ENCODE peak calls at places on chromosomes 5 and 9, in ten cellular contexts. One of them, this sample, is unnamed.

GRCh38 chr5:8417316-8418048 is 548.5 kb downstream of the MTRR start:
- DNase-seq in adrenal gland: no peak
- DNase-seq in HCT116: no peak
- DNase-seq in transverse colon: no peak
- DNase-seq in endothelial cell of umbilical vein: no peak
- DNase-seq in A549: no peak
- DNase-seq in heart left ventricle: no peak
- DNase-seq in stomach: no peak
- DNase-seq in esophagus squamous epithelium: no peak
- DNase-seq in uterus: no peak
- DNase-seq in this sample: no peak

GRCh38 chr9:6034954-6035353 is 19.5 kb upstream of the RANBP6 start:
- DNase-seq in adrenal gland: peak; percentile 39
- DNase-seq in HCT116: no peak
- DNase-seq in transverse colon: no peak
- DNase-seq in endothelial cell of umbilical vein: no peak
- DNase-seq in A549: peak; percentile 14
- DNase-seq in heart left ventricle: no peak
- DNase-seq in stomach: no peak
- DNase-seq in esophagus squamous epithelium: no peak
- DNase-seq in uterus: no peak
- DNase-seq in this sample: peak; percentile 30

GRCh38 chr5:13943691-13944090 is 797 bp downstream of the DNAH5 start:
- DNase-seq in adrenal gland: no peak
- DNase-seq in HCT116: no peak
- DNase-seq in transverse colon: no peak
- DNase-seq in endothelial cell of umbilical vein: no peak
- DNase-seq in A549: no peak
- DNase-seq in heart left ventricle: no peak
- DNase-seq in stomach: no peak
- DNase-seq in esophagus squamous epithelium: no peak
- DNase-seq in uterus: no peak
- DNase-seq in this sample: no peak

GRCh38 chr9:86516564-86516963 is 162.4 kb upstream of the TUT7 start:
- DNase-seq in adrenal gland: no peak
- DNase-seq in HCT116: no peak
- DNase-seq in transverse colon: no peak
- DNase-seq in endothelial cell of umbilical vein: no peak
- DNase-seq in A549: no peak
- DNase-seq in heart left ventricle: peak; percentile 17
- DNase-seq in stomach: no peak
- DNase-seq in esophagus squamous epithelium: no peak
- DNase-seq in uterus: no peak
- DNase-seq in this sample: no peak

GRCh38 chr9:18472915-18473314 is 1.0 kb upstream of the ADAMTSL1 start:
- DNase-seq in adrenal gland: peak; percentile 52
- DNase-seq in HCT116: no peak
- DNase-seq in transverse colon: no peak
- DNase-seq in endothelial cell of umbilical vein: peak; percentile 63
- DNase-seq in A549: no peak
- DNase-seq in heart left ventricle: no peak
- DNase-seq in stomach: no peak
- DNase-seq in esophagus squamous epithelium: no peak
- DNase-seq in uterus: no peak
- DNase-seq in this sample: no peak

GRCh38 chr9:124754289-124754688 is 16.8 kb downstream of the NR6A1 start:
- DNase-seq in adrenal gland: no peak
- DNase-seq in HCT116: no peak
- DNase-seq in transverse colon: no peak
- DNase-seq in endothelial cell of umbilical vein: peak; percentile 33
- DNase-seq in A549: peak; percentile 40
- DNase-seq in heart left ventricle: no peak
- DNase-seq in stomach: no peak
- DNase-seq in esophagus squamous epithelium: no peak
- DNase-seq in uterus: no peak
- DNase-seq in this sample: no peak

GRCh38 chr5:153546566-153546965 is 56.1 kb downstream of the GRIA1 start:
- DNase-seq in adrenal gland: no peak
- DNase-seq in HCT116: no peak
- DNase-seq in transverse colon: no peak
- DNase-seq in endothelial cell of umbilical vein: no peak
- DNase-seq in A549: no peak
- DNase-seq in heart left ventricle: no peak
- DNase-seq in stomach: no peak
- DNase-seq in esophagus squamous epithelium: no peak
- DNase-seq in uterus: no peak
- DNase-seq in this sample: no peak

GRCh38 chr5:176652136-176652535 is 4.9 kb downstream of the TSPAN17 start:
- DNase-seq in adrenal gland: no peak
- DNase-seq in HCT116: no peak
- DNase-seq in transverse colon: no peak
- DNase-seq in endothelial cell of umbilical vein: no peak
- DNase-seq in A549: peak; percentile 38
- DNase-seq in heart left ventricle: no peak
- DNase-seq in stomach: no peak
- DNase-seq in esophagus squamous epithelium: no peak
- DNase-seq in uterus: no peak
- DNase-seq in this sample: no peak

GRCh38 chr5:168131519-168131918 is 159.9 kb upstream of the WWC1 start:
- DNase-seq in adrenal gland: no peak
- DNase-seq in HCT116: no peak
- DNase-seq in transverse colon: no peak
- DNase-seq in endothelial cell of umbilical vein: no peak
- DNase-seq in A549: no peak
- DNase-seq in heart left ventricle: no peak
- DNase-seq in stomach: no peak
- DNase-seq in esophagus squamous epithelium: no peak
- DNase-seq in uterus: no peak
- DNase-seq in this sample: no peak

GRCh38 chr5:371811-372555 is 50.5 kb downstream of the AHRR start:
- DNase-seq in adrenal gland: no peak
- DNase-seq in HCT116: no peak
- DNase-seq in transverse colon: peak; percentile 5
- DNase-seq in endothelial cell of umbilical vein: no peak
- DNase-seq in A549: no peak
- DNase-seq in heart left ventricle: peak; percentile 13
- DNase-seq in stomach: peak; percentile 23
- DNase-seq in esophagus squamous epithelium: no peak
- DNase-seq in uterus: no peak
- DNase-seq in this sample: no peak

GRCh38 chr5:159156839-159157238 is 52.5 kb downstream of the RNF145 start:
- DNase-seq in adrenal gland: peak; percentile 55
- DNase-seq in HCT116: peak; percentile 57
- DNase-seq in transverse colon: peak; percentile 10
- DNase-seq in endothelial cell of umbilical vein: peak; percentile 70
- DNase-seq in A549: peak; percentile 81
- DNase-seq in heart left ventricle: no peak
- DNase-seq in stomach: no peak
- DNase-seq in esophagus squamous epithelium: no peak
- DNase-seq in uterus: no peak
- DNase-seq in this sample: no peak

GRCh38 chr9:109903515-109904138 is 123.6 kb downstream of the PALM2AKAP2 start:
- DNase-seq in adrenal gland: peak; percentile 78
- DNase-seq in HCT116: peak; percentile 76
- DNase-seq in transverse colon: peak; percentile 70
- DNase-seq in endothelial cell of umbilical vein: peak; percentile 82
- DNase-seq in A549: peak; percentile 81
- DNase-seq in heart left ventricle: peak; percentile 64
- DNase-seq in stomach: peak; percentile 57
- DNase-seq in esophagus squamous epithelium: no peak
- DNase-seq in uterus: peak; percentile 59
- DNase-seq in this sample: peak; percentile 68

GRCh38 chr9:76185432-76185831 is 208.8 kb downstream of the RFK start:
- DNase-seq in adrenal gland: no peak
- DNase-seq in HCT116: no peak
- DNase-seq in transverse colon: no peak
- DNase-seq in endothelial cell of umbilical vein: no peak
- DNase-seq in A549: no peak
- DNase-seq in heart left ventricle: no peak
- DNase-seq in stomach: no peak
- DNase-seq in esophagus squamous epithelium: no peak
- DNase-seq in uterus: no peak
- DNase-seq in this sample: no peak

GRCh38 chr5:72951850-72952468 is 3.9 kb upstream of the FCHO2 start:
- DNase-seq in adrenal gland: peak; percentile 10
- DNase-seq in HCT116: peak; percentile 70
- DNase-seq in transverse colon: peak; percentile 20
- DNase-seq in endothelial cell of umbilical vein: peak; percentile 71
- DNase-seq in A549: peak; percentile 47
- DNase-seq in heart left ventricle: no peak
- DNase-seq in stomach: no peak
- DNase-seq in esophagus squamous epithelium: no peak
- DNase-seq in uterus: no peak
- DNase-seq in this sample: peak; percentile 45

GRCh38 chr9:124621371-124622328 is 114.5 kb upstream of the NR5A1 start:
- DNase-seq in adrenal gland: no peak
- DNase-seq in HCT116: no peak
- DNase-seq in transverse colon: no peak
- DNase-seq in endothelial cell of umbilical vein: no peak
- DNase-seq in A549: no peak
- DNase-seq in heart left ventricle: no peak
- DNase-seq in stomach: no peak
- DNase-seq in esophagus squamous epithelium: no peak
- DNase-seq in uterus: no peak
- DNase-seq in this sample: no peak

GRCh38 chr5:94618493-94619328 is at the start of the genes KIAA0825 and SLF1:
- DNase-seq in adrenal gland: peak; percentile 91
- DNase-seq in HCT116: peak; percentile 74
- DNase-seq in transverse colon: peak; percentile 90
- DNase-seq in endothelial cell of umbilical vein: peak; percentile 91
- DNase-seq in A549: peak; percentile 87
- DNase-seq in heart left ventricle: peak; percentile 88
- DNase-seq in stomach: peak; percentile 90
- DNase-seq in esophagus squamous epithelium: peak; percentile 36
- DNase-seq in uterus: peak; percentile 83
- DNase-seq in this sample: peak; percentile 65
- TF ChIP-seq POLR2A in adrenal gland: no peak
- TF ChIP-seq POLR2A in HCT116: no peak
- TF ChIP-seq POLR2A in transverse colon: peak; percentile 5
- TF ChIP-seq POLR2A in endothelial cell of umbilical vein: peak; percentile 43
- TF ChIP-seq POLR2A in A549: peak; percentile 73
- TF ChIP-seq POLR2A in heart left ventricle: peak; percentile 23
- TF ChIP-seq POLR2A in stomach: no peak
- TF ChIP-seq POLR2A in esophagus squamous epithelium: no peak
- TF ChIP-seq POLR2A in uterus: no peak
- TF ChIP-seq POLR2A in this sample: peak; percentile 87

DNA sequence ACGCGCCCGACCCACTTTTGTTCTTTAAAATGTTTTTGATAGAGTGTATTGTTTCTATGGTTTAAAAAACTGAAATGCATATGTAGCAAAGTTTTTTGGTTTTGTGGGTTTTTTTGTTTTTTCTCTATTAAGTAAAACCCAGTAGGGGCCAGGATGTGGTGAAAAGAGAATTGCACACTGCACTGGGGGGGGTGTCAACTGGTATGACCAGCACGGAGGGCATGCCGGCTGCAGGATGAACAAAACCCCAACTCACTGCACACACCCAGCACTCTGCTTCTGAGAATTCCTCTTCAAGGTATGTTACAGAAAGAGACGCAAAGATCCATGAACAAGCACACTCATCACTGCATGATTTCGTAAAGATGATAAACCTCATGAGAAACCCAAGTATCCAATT is 75.0 kb downstream of the STK10 start:
- DNase-seq in adrenal gland: no peak
- DNase-seq in HCT116: no peak
- DNase-seq in transverse colon: peak; percentile 53
- DNase-seq in endothelial cell of umbilical vein: no peak
- DNase-seq in A549: no peak
- DNase-seq in heart left ventricle: no peak
- DNase-seq in stomach: no peak
- DNase-seq in esophagus squamous epithelium: no peak
- DNase-seq in uterus: no peak
- DNase-seq in this sample: no peak
- TF ChIP-seq POLR2A in adrenal gland: no peak
- TF ChIP-seq POLR2A in HCT116: no peak
- TF ChIP-seq POLR2A in transverse colon: no peak
- TF ChIP-seq POLR2A in endothelial cell of umbilical vein: no peak
- TF ChIP-seq POLR2A in A549: no peak
- TF ChIP-seq POLR2A in heart left ventricle: no peak
- TF ChIP-seq POLR2A in stomach: no peak
- TF ChIP-seq POLR2A in esophagus squamous epithelium: no peak
- TF ChIP-seq POLR2A in uterus: no peak
- TF ChIP-seq POLR2A in this sample: no peak

GRCh38 chr5:179909224-179909623 is 1.5 kb upstream of the TBC1D9B start:
- DNase-seq in adrenal gland: no peak
- DNase-seq in HCT116: no peak
- DNase-seq in transverse colon: no peak
- DNase-seq in endothelial cell of umbilical vein: no peak
- DNase-seq in A549: no peak
- DNase-seq in heart left ventricle: no peak
- DNase-seq in stomach: no peak
- DNase-seq in esophagus squamous epithelium: no peak
- DNase-seq in uterus: no peak
- DNase-seq in this sample: no peak

GRCh38 chr5:179906294-179906794 is 1.4 kb downstream of the TBC1D9B start:
- DNase-seq in adrenal gland: no peak
- DNase-seq in HCT116: no peak
- DNase-seq in transverse colon: no peak
- DNase-seq in endothelial cell of umbilical vein: no peak
- DNase-seq in A549: no peak
- DNase-seq in heart left ventricle: no peak
- DNase-seq in stomach: no peak
- DNase-seq in esophagus squamous epithelium: no peak
- DNase-seq in uterus: no peak
- DNase-seq in this sample: no peak

GRCh38 chr5:179908528-179908927 is 831 bp upstream of the TBC1D9B start:
- DNase-seq in adrenal gland: no peak
- DNase-seq in HCT116: no peak
- DNase-seq in transverse colon: no peak
- DNase-seq in endothelial cell of umbilical vein: no peak
- DNase-seq in A549: no peak
- DNase-seq in heart left ventricle: no peak
- DNase-seq in stomach: no peak
- DNase-seq in esophagus squamous epithelium: no peak
- DNase-seq in uterus: no peak
- DNase-seq in this sample: no peak

GRCh38 chr5:179906795-179907569 is 715 bp downstream of the TBC1D9B start:
- DNase-seq in adrenal gland: peak; percentile 57
- DNase-seq in HCT116: no peak
- DNase-seq in transverse colon: peak; percentile 46
- DNase-seq in endothelial cell of umbilical vein: peak; percentile 26
- DNase-seq in A549: no peak
- DNase-seq in heart left ventricle: no peak
- DNase-seq in stomach: peak; percentile 44
- DNase-seq in esophagus squamous epithelium: no peak
- DNase-seq in uterus: peak; percentile 33
- DNase-seq in this sample: peak; percentile 56

GRCh38 chr5:179907570-179908324 is at the start of gene TBC1D9B:
- DNase-seq in adrenal gland: peak; percentile 72
- DNase-seq in HCT116: no peak
- DNase-seq in transverse colon: peak; percentile 71
- DNase-seq in endothelial cell of umbilical vein: peak; percentile 45
- DNase-seq in A549: peak; percentile 57
- DNase-seq in heart left ventricle: peak; percentile 75
- DNase-seq in stomach: peak; percentile 69
- DNase-seq in esophagus squamous epithelium: no peak
- DNase-seq in uterus: peak; percentile 77
- DNase-seq in this sample: peak; percentile 90
- TF ChIP-seq POLR2A in adrenal gland: no peak
- TF ChIP-seq POLR2A in HCT116: peak; percentile 81
- TF ChIP-seq POLR2A in transverse colon: no peak
- TF ChIP-seq POLR2A in endothelial cell of umbilical vein: peak; percentile 80
- TF ChIP-seq POLR2A in A549: peak; percentile 86
- TF ChIP-seq POLR2A in heart left ventricle: peak; percentile 26
- TF ChIP-seq POLR2A in stomach: no peak
- TF ChIP-seq POLR2A in esophagus squamous epithelium: no peak
- TF ChIP-seq POLR2A in uterus: no peak
- TF ChIP-seq POLR2A in this sample: peak; percentile 94

GRCh38 chr5:133025804-133026663 is at the start of gene ZCCHC10:
- DNase-seq in adrenal gland: peak; percentile 94
- DNase-seq in HCT116: peak; percentile 76
- DNase-seq in transverse colon: peak; percentile 95
- DNase-seq in endothelial cell of umbilical vein: peak; percentile 96
- DNase-seq in A549: peak; percentile 94
- DNase-seq in heart left ventricle: peak; percentile 94
- DNase-seq in stomach: peak; percentile 92
- DNase-seq in esophagus squamous epithelium: peak; percentile 44
- DNase-seq in uterus: peak; percentile 93
- DNase-seq in this sample: peak; percentile 75
- TF ChIP-seq POLR2A in adrenal gland: peak; percentile 58
- TF ChIP-seq POLR2A in HCT116: no peak
- TF ChIP-seq POLR2A in transverse colon: peak; percentile 82
- TF ChIP-seq POLR2A in endothelial cell of umbilical vein: peak; percentile 96
- TF ChIP-seq POLR2A in A549: peak; percentile 80
- TF ChIP-seq POLR2A in heart left ventricle: peak; percentile 75
- TF ChIP-seq POLR2A in stomach: no peak
- TF ChIP-seq POLR2A in esophagus squamous epithelium: no peak
- TF ChIP-seq POLR2A in uterus: peak; percentile 81
- TF ChIP-seq POLR2A in this sample: peak; percentile 72